ENCODE peak calls at places on chromosomes 7 and 10, in seven cellular contexts. One of them, this sample, is unnamed.

GRCh38 chr7:43952028-43952427 is 25.8 kb downstream of the UBE2D4 start:
- DNase-seq in aorta: no peak
- DNase-seq in H1: no peak
- DNase-seq in cardiac muscle cell: no peak
- DNase-seq in coronary artery: no peak
- DNase-seq in tibial nerve: no peak
- DNase-seq in suprapubic skin: no peak
- DNase-seq in this sample: no peak

GRCh38 chr10:126905776-126906703 is 812 bp downstream of the DOCK1 start:
- DNase-seq in aorta: peak
- DNase-seq in H1: no peak
- DNase-seq in cardiac muscle cell: peak
- DNase-seq in coronary artery: no peak
- DNase-seq in tibial nerve: no peak
- DNase-seq in suprapubic skin: peak
- DNase-seq in this sample: no peak

GRCh38 chr10:100697070-100697469 is 48.3 kb upstream of the PAX2 start:
- DNase-seq in aorta: no peak
- DNase-seq in H1: no peak
- DNase-seq in cardiac muscle cell: peak
- DNase-seq in coronary artery: no peak
- DNase-seq in tibial nerve: no peak
- DNase-seq in suprapubic skin: no peak
- DNase-seq in this sample: no peak

GRCh38 chr7:70829221-70830059 is 302.5 kb upstream of the GALNT17 start:
- DNase-seq in aorta: peak
- DNase-seq in H1: peak
- DNase-seq in cardiac muscle cell: peak
- DNase-seq in coronary artery: no peak
- DNase-seq in tibial nerve: peak
- DNase-seq in suprapubic skin: peak
- DNase-seq in this sample: peak

GRCh38 chr10:60446070-60446833 is 56.6 kb upstream of the ANK3 start:
- DNase-seq in aorta: no peak
- DNase-seq in H1: no peak
- DNase-seq in cardiac muscle cell: peak
- DNase-seq in coronary artery: no peak
- DNase-seq in tibial nerve: no peak
- DNase-seq in suprapubic skin: no peak
- DNase-seq in this sample: no peak

GRCh38 chr10:70925377-70926214 is 37.2 kb upstream of the PCBD1 start:
- DNase-seq in aorta: peak
- DNase-seq in H1: peak
- DNase-seq in cardiac muscle cell: peak
- DNase-seq in coronary artery: no peak
- DNase-seq in tibial nerve: no peak
- DNase-seq in suprapubic skin: no peak
- DNase-seq in this sample: peak

GRCh38 chr7:24368161-24368560 is 84.2 kb downstream of the NPY start:
- DNase-seq in aorta: no peak
- DNase-seq in H1: no peak
- DNase-seq in cardiac muscle cell: no peak
- DNase-seq in coronary artery: no peak
- DNase-seq in tibial nerve: no peak
- DNase-seq in suprapubic skin: no peak
- DNase-seq in this sample: no peak

GRCh38 chr10:16562891-16563290 is 41.2 kb upstream of the C1QL3 start:
- DNase-seq in aorta: no peak
- DNase-seq in H1: no peak
- DNase-seq in cardiac muscle cell: no peak
- DNase-seq in coronary artery: no peak
- DNase-seq in tibial nerve: no peak
- DNase-seq in suprapubic skin: no peak
- DNase-seq in this sample: no peak

GRCh38 chr7:43838201-43838659 is 31.1 kb downstream of the MRPS24 start:
- DNase-seq in aorta: no peak
- DNase-seq in H1: no peak
- DNase-seq in cardiac muscle cell: no peak
- DNase-seq in coronary artery: no peak
- DNase-seq in tibial nerve: no peak
- DNase-seq in suprapubic skin: no peak
- DNase-seq in this sample: no peak

GRCh38 chr7:32809347-32809746 is 82.2 kb downstream of the KBTBD2 start:
- DNase-seq in aorta: no peak
- DNase-seq in H1: no peak
- DNase-seq in cardiac muscle cell: no peak
- DNase-seq in coronary artery: no peak
- DNase-seq in tibial nerve: no peak
- DNase-seq in suprapubic skin: no peak
- DNase-seq in this sample: no peak

GRCh38 chr7:127816354-127817190 is 164.6 kb downstream of the SND1 start:
- DNase-seq in aorta: no peak
- DNase-seq in H1: no peak
- DNase-seq in cardiac muscle cell: no peak
- DNase-seq in coronary artery: no peak
- DNase-seq in tibial nerve: no peak
- DNase-seq in suprapubic skin: no peak
- DNase-seq in this sample: no peak

GRCh38 chr7:27187702-27188665 is 3.0 kb upstream of the HOXA11 start:
- DNase-seq in aorta: peak
- DNase-seq in H1: no peak
- DNase-seq in cardiac muscle cell: no peak
- DNase-seq in coronary artery: peak
- DNase-seq in tibial nerve: peak
- DNase-seq in suprapubic skin: peak
- DNase-seq in this sample: no peak

GRCh38 chr10:25388188-25388861 is 213.5 kb downstream of the GPR158 start:
- DNase-seq in aorta: no peak
- DNase-seq in H1: no peak
- DNase-seq in cardiac muscle cell: no peak
- DNase-seq in coronary artery: no peak
- DNase-seq in tibial nerve: no peak
- DNase-seq in suprapubic skin: no peak
- DNase-seq in this sample: no peak

GRCh38 chr7:102395620-102395957 is 574 bp upstream of the PRKRIP1 start:
- DNase-seq in aorta: no peak
- DNase-seq in H1: no peak
- DNase-seq in cardiac muscle cell: peak
- DNase-seq in coronary artery: no peak
- DNase-seq in tibial nerve: no peak
- DNase-seq in suprapubic skin: no peak
- DNase-seq in this sample: no peak
- H3K4me3 ChIP-seq in aorta: peak
- H3K4me3 ChIP-seq in H1: peak
- H3K4me3 ChIP-seq in cardiac muscle cell: peak
- H3K4me3 ChIP-seq in coronary artery: peak
- H3K4me3 ChIP-seq in tibial nerve: peak
- H3K4me3 ChIP-seq in suprapubic skin: peak
- H3K4me3 ChIP-seq in this sample: peak

DNA sequence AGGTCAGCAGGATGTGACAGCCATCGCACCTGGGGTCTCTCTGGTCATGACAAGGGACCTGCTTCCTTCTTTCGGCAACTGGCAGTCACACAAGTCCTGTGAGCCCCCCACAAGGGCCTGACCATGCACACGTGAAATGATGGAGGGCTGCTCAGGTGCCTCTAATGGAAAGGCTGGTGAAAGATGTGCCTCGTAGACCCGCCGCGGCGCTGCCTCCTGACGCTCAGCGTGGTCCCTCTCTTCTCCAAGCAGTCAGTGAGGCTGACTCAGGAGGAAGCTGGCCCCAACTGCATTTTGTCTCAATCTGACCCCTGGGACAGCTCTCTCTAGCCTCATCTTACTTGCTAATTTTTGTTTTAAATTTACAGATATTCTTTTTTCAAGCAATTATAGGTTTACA is 101.0 kb downstream of the MAD1L1 start:
- DNase-seq in aorta: no peak
- DNase-seq in H1: no peak
- DNase-seq in cardiac muscle cell: no peak
- DNase-seq in coronary artery: no peak
- DNase-seq in tibial nerve: no peak
- DNase-seq in suprapubic skin: no peak
- DNase-seq in this sample: no peak
- H3K27ac ChIP-seq in aorta: no peak
- H3K27ac ChIP-seq in H1: no peak
- H3K27ac ChIP-seq in cardiac muscle cell: no peak
- H3K27ac ChIP-seq in coronary artery: no peak
- H3K27ac ChIP-seq in tibial nerve: no peak
- H3K27ac ChIP-seq in suprapubic skin: no peak
- H3K27ac ChIP-seq in this sample: no peak

GRCh38 chr10:133308431-133309110 is at the start of the genes TUBGCP2 and ZNF511:
- DNase-seq in aorta: peak
- DNase-seq in H1: no peak
- DNase-seq in cardiac muscle cell: peak
- DNase-seq in coronary artery: peak
- DNase-seq in tibial nerve: peak
- DNase-seq in suprapubic skin: peak
- DNase-seq in this sample: peak

GRCh38 chr10:133307776-133308430 is 769 bp downstream of the TUBGCP2 start:
- DNase-seq in aorta: peak
- DNase-seq in H1: peak
- DNase-seq in cardiac muscle cell: peak
- DNase-seq in coronary artery: no peak
- DNase-seq in tibial nerve: peak
- DNase-seq in suprapubic skin: no peak
- DNase-seq in this sample: peak

GRCh38 chr10:133306097-133306476 is 2.6 kb downstream of the TUBGCP2 start:
- DNase-seq in aorta: no peak
- DNase-seq in H1: no peak
- DNase-seq in cardiac muscle cell: no peak
- DNase-seq in coronary artery: no peak
- DNase-seq in tibial nerve: no peak
- DNase-seq in suprapubic skin: no peak
- DNase-seq in this sample: no peak

GRCh38 chr10:133309111-133309719 is 501 bp downstream of the ZNF511 start:
- DNase-seq in aorta: peak
- DNase-seq in H1: peak
- DNase-seq in cardiac muscle cell: peak
- DNase-seq in coronary artery: peak
- DNase-seq in tibial nerve: peak
- DNase-seq in suprapubic skin: peak
- DNase-seq in this sample: peak

GRCh38 chr10:133306941-133307379 is 1.7 kb downstream of the TUBGCP2 start:
- DNase-seq in aorta: no peak
- DNase-seq in H1: no peak
- DNase-seq in cardiac muscle cell: no peak
- DNase-seq in coronary artery: no peak
- DNase-seq in tibial nerve: no peak
- DNase-seq in suprapubic skin: no peak
- DNase-seq in this sample: no peak
- H3K4me3 ChIP-seq in aorta: no peak
- H3K4me3 ChIP-seq in H1: no peak
- H3K4me3 ChIP-seq in cardiac muscle cell: no peak
- H3K4me3 ChIP-seq in coronary artery: peak
- H3K4me3 ChIP-seq in tibial nerve: no peak
- H3K4me3 ChIP-seq in suprapubic skin: peak
- H3K4me3 ChIP-seq in this sample: no peak

DNA sequence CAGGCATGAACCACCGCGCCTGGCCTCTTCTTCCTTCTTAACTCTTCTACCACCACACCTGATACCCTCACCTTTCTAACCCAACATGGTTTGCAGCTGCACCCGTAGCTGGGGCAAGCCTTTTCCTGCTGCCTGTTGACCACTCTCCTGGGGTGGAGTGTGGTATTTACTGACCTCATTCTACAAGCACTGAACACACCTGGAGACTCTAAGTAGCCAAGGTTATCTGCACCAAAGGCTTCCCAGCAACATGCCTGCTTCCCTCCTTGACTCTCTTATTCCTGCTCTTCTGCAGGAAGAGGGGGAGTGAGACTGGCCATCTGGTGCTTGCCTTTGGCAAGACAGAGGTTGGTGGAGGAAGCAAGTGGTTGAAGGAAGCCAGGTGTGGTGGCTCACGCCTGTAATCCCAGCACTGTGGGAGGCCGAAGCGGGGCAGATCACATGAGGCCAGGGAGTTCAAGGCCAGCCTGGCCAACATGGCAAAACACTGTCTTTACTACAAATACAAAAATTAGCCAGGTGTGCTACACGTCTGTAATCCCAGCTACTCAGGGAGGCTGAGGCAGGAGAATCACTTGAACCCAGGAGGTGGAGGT is 10.1 kb downstream of the ACTR1A start:
- DNase-seq in aorta: peak
- DNase-seq in H1: no peak
- DNase-seq in cardiac muscle cell: no peak
- DNase-seq in coronary artery: no peak
- DNase-seq in tibial nerve: no peak
- DNase-seq in suprapubic skin: no peak
- DNase-seq in this sample: no peak
- H3K27ac ChIP-seq in aorta: no peak
- H3K27ac ChIP-seq in H1: no peak
- H3K27ac ChIP-seq in cardiac muscle cell: no peak
- H3K27ac ChIP-seq in coronary artery: peak
- H3K27ac ChIP-seq in tibial nerve: no peak
- H3K27ac ChIP-seq in suprapubic skin: peak
- H3K27ac ChIP-seq in this sample: no peak

GRCh38 chr7:75992083-75992755 is 2.2 kb downstream of the TMEM120A start:
- DNase-seq in aorta: peak
- DNase-seq in H1: no peak
- DNase-seq in cardiac muscle cell: no peak
- DNase-seq in coronary artery: peak
- DNase-seq in tibial nerve: no peak
- DNase-seq in suprapubic skin: peak
- DNase-seq in this sample: no peak

GRCh38 chr7:75989084-75989725 is 5.2 kb downstream of the TMEM120A start:
- DNase-seq in aorta: no peak
- DNase-seq in H1: no peak
- DNase-seq in cardiac muscle cell: no peak
- DNase-seq in coronary artery: no peak
- DNase-seq in tibial nerve: no peak
- DNase-seq in suprapubic skin: no peak
- DNase-seq in this sample: no peak

GRCh38 chr7:75989726-75990388 is 4.5 kb downstream of the TMEM120A start:
- DNase-seq in aorta: no peak
- DNase-seq in H1: no peak
- DNase-seq in cardiac muscle cell: no peak
- DNase-seq in coronary artery: peak
- DNase-seq in tibial nerve: no peak
- DNase-seq in suprapubic skin: no peak
- DNase-seq in this sample: no peak

GRCh38 chr7:75993689-75994387 is 557 bp downstream of the TMEM120A start:
- DNase-seq in aorta: peak
- DNase-seq in H1: no peak
- DNase-seq in cardiac muscle cell: peak
- DNase-seq in coronary artery: peak
- DNase-seq in tibial nerve: peak
- DNase-seq in suprapubic skin: no peak
- DNase-seq in this sample: no peak

GRCh38 chr7:75991531-75992082 is 2.8 kb downstream of the TMEM120A start:
- DNase-seq in aorta: peak
- DNase-seq in H1: no peak
- DNase-seq in cardiac muscle cell: no peak
- DNase-seq in coronary artery: no peak
- DNase-seq in tibial nerve: no peak
- DNase-seq in suprapubic skin: no peak
- DNase-seq in this sample: no peak
- H3K4me3 ChIP-seq in aorta: no peak
- H3K4me3 ChIP-seq in H1: no peak
- H3K4me3 ChIP-seq in cardiac muscle cell: no peak
- H3K4me3 ChIP-seq in coronary artery: no peak
- H3K4me3 ChIP-seq in tibial nerve: no peak
- H3K4me3 ChIP-seq in suprapubic skin: no peak
- H3K4me3 ChIP-seq in this sample: no peak

This sample was measured in CD4-positive, alpha-beta memory T cell.